ENCODE peak calls at places on chromosomes 7 and 10, in five cellular contexts. One of them, this sample, is unnamed.

GRCh38 chr10:14056545-14057332 is 274.0 kb downstream of the FRMD4A start:
- DNase-seq in MM.1S: no peak
- DNase-seq in HCT116: no peak
- DNase-seq in PC-3: no peak
- DNase-seq in neural progenitor cell: peak
- DNase-seq in this sample: peak

GRCh38 chr10:49310460-49310859 is 11.5 kb downstream of the C10orf71 start:
- DNase-seq in neural progenitor cell: no peak
- DNase-seq in HCT116: no peak
- DNase-seq in MM.1S: no peak
- DNase-seq in PC-3: peak
- DNase-seq in this sample: peak

GRCh38 chr7:136941815-136942214 is 73.4 kb downstream of the CHRM2 start:
- DNase-seq in PC-3: no peak
- DNase-seq in HCT116: no peak
- DNase-seq in MM.1S: peak
- DNase-seq in neural progenitor cell: no peak
- DNase-seq in this sample: no peak

GRCh38 chr7:24978837-24979469 is 1.0 kb downstream of the OSBPL3 start:
- DNase-seq in PC-3: peak
- DNase-seq in neural progenitor cell: peak
- DNase-seq in HCT116: no peak
- DNase-seq in MM.1S: no peak
- DNase-seq in this sample: no peak

GRCh38 chr7:13948019-13948781 is 41.3 kb downstream of the ETV1 start:
- DNase-seq in PC-3: no peak
- DNase-seq in neural progenitor cell: no peak
- DNase-seq in MM.1S: no peak
- DNase-seq in HCT116: no peak
- DNase-seq in this sample: no peak

GRCh38 chr7:22488643-22489462 is 11.1 kb downstream of the STEAP1B start:
- DNase-seq in MM.1S: peak
- DNase-seq in HCT116: peak
- DNase-seq in neural progenitor cell: peak
- DNase-seq in PC-3: peak
- DNase-seq in this sample: peak

GRCh38 chr7:23285657-23286646 is 13.2 kb upstream of the MALSU1 start:
- DNase-seq in MM.1S: no peak
- DNase-seq in PC-3: no peak
- DNase-seq in HCT116: no peak
- DNase-seq in neural progenitor cell: no peak
- DNase-seq in this sample: no peak

GRCh38 chr10:19843487-19843886 is 27.3 kb downstream of the PLXDC2 start:
- DNase-seq in neural progenitor cell: no peak
- DNase-seq in MM.1S: no peak
- DNase-seq in HCT116: no peak
- DNase-seq in PC-3: no peak
- DNase-seq in this sample: peak

GRCh38 chr10:88457680-88458079 is 125.4 kb downstream of the RNLS start:
- DNase-seq in neural progenitor cell: no peak
- DNase-seq in PC-3: no peak
- DNase-seq in MM.1S: no peak
- DNase-seq in HCT116: no peak
- DNase-seq in this sample: no peak

GRCh38 chr10:24718031-24718855 is 5.4 kb downstream of the ARHGAP21 start:
- DNase-seq in MM.1S: no peak
- DNase-seq in neural progenitor cell: no peak
- DNase-seq in HCT116: no peak
- DNase-seq in PC-3: peak
- DNase-seq in this sample: peak

GRCh38 chr10:1149793-1150637 is 93.8 kb downstream of the WDR37 start:
- DNase-seq in MM.1S: no peak
- DNase-seq in HCT116: no peak
- DNase-seq in neural progenitor cell: no peak
- DNase-seq in PC-3: no peak
- DNase-seq in this sample: no peak

GRCh38 chr7:42070068-42070467 is 166.9 kb downstream of the GLI3 start:
- DNase-seq in HCT116: no peak
- DNase-seq in PC-3: peak
- DNase-seq in MM.1S: no peak
- DNase-seq in neural progenitor cell: no peak
- DNase-seq in this sample: peak

GRCh38 chr10:119516381-119517234 is 25.9 kb downstream of the RGS10 start:
- DNase-seq in PC-3: peak
- DNase-seq in neural progenitor cell: no peak
- DNase-seq in MM.1S: peak
- DNase-seq in HCT116: no peak
- DNase-seq in this sample: no peak

GRCh38 chr7:30148951-30149459 is 14.2 kb downstream of the MTURN start:
- DNase-seq in PC-3: no peak
- DNase-seq in neural progenitor cell: no peak
- DNase-seq in MM.1S: no peak
- DNase-seq in HCT116: no peak
- DNase-seq in this sample: no peak

DNA sequence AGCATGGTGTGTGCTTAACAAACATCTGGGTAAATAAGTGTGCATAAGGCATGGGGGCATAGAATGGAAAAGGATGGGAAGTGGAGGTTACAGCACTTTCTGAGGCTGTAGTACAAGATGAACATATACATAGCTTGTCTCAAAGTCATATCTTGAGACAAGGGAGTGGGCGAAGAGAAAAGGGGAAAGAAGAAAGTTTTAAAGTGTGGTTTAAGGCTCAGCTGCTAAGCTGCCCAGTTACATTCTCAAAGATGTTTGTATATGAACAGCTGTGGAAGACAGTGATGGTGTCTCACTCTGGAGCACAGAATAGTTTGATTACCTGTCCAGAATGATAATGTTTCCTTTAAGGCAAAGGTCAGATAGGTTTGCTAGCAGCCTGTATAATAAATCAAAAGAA is 61.9 kb upstream of the LANCL2 start:
- DNase-seq in PC-3: no peak
- DNase-seq in HCT116: no peak
- DNase-seq in neural progenitor cell: no peak
- DNase-seq in MM.1S: no peak
- DNase-seq in this sample: no peak
- H3K9ac ChIP-seq in PC-3: no peak
- H3K9ac ChIP-seq in HCT116: no peak
- H3K9ac ChIP-seq in neural progenitor cell: no peak
- H3K9ac ChIP-seq in MM.1S: no peak
- H3K9ac ChIP-seq in this sample: no peak

DNA sequence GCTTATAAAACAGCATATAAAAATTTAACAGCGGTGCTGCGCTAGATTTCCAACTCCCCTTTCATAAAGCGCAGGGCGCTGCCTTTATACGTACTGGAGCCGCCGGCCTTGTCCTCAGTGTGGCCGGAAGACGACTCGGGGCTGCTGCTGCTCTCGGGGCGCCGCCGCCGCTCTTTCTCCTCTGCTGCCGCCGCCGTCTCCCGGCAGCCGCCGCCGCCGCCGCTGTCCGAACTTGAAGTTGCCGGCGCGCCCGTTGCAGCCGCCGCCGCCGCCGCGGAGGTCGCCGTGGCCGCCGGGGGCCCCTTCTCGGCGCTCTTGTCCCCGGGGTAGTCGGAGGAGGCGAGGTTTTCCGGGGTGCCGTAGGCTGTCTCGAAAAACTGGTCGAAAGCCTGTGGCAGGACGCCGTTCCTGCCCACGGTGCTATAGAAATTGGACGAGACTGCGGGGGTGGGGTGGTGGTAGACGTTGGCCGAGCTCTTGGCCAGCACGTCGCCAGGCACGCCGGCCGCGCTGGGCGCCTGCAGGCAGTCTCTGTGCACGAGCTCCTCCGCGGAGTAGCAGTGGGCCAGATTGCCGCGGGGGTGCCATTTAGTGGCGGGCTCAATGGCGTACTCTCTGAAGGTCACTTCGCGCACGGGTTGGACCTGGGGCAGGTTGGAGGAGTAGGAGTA is 555 bp downstream of the HOXA11 start:
- DNase-seq in PC-3: peak
- DNase-seq in HCT116: no peak
- DNase-seq in neural progenitor cell: peak
- DNase-seq in MM.1S: no peak
- DNase-seq in this sample: peak
- TF ChIP-seq EZH2 in PC-3: no peak
- TF ChIP-seq EZH2 in HCT116: no peak
- TF ChIP-seq EZH2 in neural progenitor cell: peak
- TF ChIP-seq EZH2 in MM.1S: no peak
- TF ChIP-seq EZH2 in this sample: no peak

GRCh38 chr7:106616692-106617052 is 44.3 kb downstream of the CCDC71L start:
- DNase-seq in MM.1S: no peak
- DNase-seq in neural progenitor cell: no peak
- DNase-seq in PC-3: no peak
- DNase-seq in HCT116: no peak
- DNase-seq in this sample: peak

GRCh38 chr7:106620034-106620433 is 40.9 kb downstream of the CCDC71L start:
- DNase-seq in neural progenitor cell: no peak
- DNase-seq in PC-3: no peak
- DNase-seq in HCT116: no peak
- DNase-seq in MM.1S: no peak
- DNase-seq in this sample: no peak

GRCh38 chr7:106617860-106618259 is 43.1 kb downstream of the CCDC71L start:
- DNase-seq in neural progenitor cell: no peak
- DNase-seq in HCT116: no peak
- DNase-seq in PC-3: no peak
- DNase-seq in MM.1S: no peak
- DNase-seq in this sample: no peak

GRCh38 chr7:106619213-106619612 is 41.7 kb downstream of the CCDC71L start:
- DNase-seq in neural progenitor cell: no peak
- DNase-seq in PC-3: no peak
- DNase-seq in HCT116: no peak
- DNase-seq in MM.1S: no peak
- DNase-seq in this sample: no peak

GRCh38 chr7:106618480-106618879 is 42.5 kb downstream of the CCDC71L start:
- DNase-seq in PC-3: peak
- DNase-seq in neural progenitor cell: no peak
- DNase-seq in HCT116: no peak
- DNase-seq in MM.1S: no peak
- DNase-seq in this sample: peak
- TF ChIP-seq EZH2phosphoT487 in PC-3: no peak
- TF ChIP-seq EZH2phosphoT487 in neural progenitor cell: no peak
- TF ChIP-seq EZH2phosphoT487 in HCT116: no peak
- TF ChIP-seq EZH2phosphoT487 in MM.1S: no peak
- TF ChIP-seq EZH2phosphoT487 in this sample: no peak

GRCh38 chr10:33236916-33237315 is 97.6 kb downstream of the NRP1 start:
- DNase-seq in neural progenitor cell: no peak
- DNase-seq in PC-3: no peak
- DNase-seq in MM.1S: no peak
- DNase-seq in HCT116: no peak
- DNase-seq in this sample: no peak

GRCh38 chr10:33234779-33235178 is 99.7 kb downstream of the NRP1 start:
- DNase-seq in HCT116: no peak
- DNase-seq in PC-3: no peak
- DNase-seq in MM.1S: no peak
- DNase-seq in neural progenitor cell: no peak
- DNase-seq in this sample: peak

GRCh38 chr10:33233635-33234034 is 100.8 kb downstream of the NRP1 start:
- DNase-seq in neural progenitor cell: no peak
- DNase-seq in HCT116: no peak
- DNase-seq in MM.1S: no peak
- DNase-seq in PC-3: no peak
- DNase-seq in this sample: peak

GRCh38 chr10:33235951-33236350 is 98.5 kb downstream of the NRP1 start:
- DNase-seq in PC-3: no peak
- DNase-seq in MM.1S: no peak
- DNase-seq in neural progenitor cell: no peak
- DNase-seq in HCT116: no peak
- DNase-seq in this sample: no peak

GRCh38 chr10:33235271-33235884 is 99.1 kb downstream of the NRP1 start:
- DNase-seq in MM.1S: no peak
- DNase-seq in neural progenitor cell: no peak
- DNase-seq in HCT116: no peak
- DNase-seq in PC-3: no peak
- DNase-seq in this sample: no peak
- H3K9ac ChIP-seq in MM.1S: no peak
- H3K9ac ChIP-seq in neural progenitor cell: no peak
- H3K9ac ChIP-seq in HCT116: no peak
- H3K9ac ChIP-seq in PC-3: no peak
- H3K9ac ChIP-seq in this sample: peak

GRCh38 chr7:1243964-1244416 is 11.3 kb downstream of the UNCX start:
- DNase-seq in PC-3: no peak
- DNase-seq in MM.1S: no peak
- DNase-seq in HCT116: no peak
- DNase-seq in neural progenitor cell: peak
- DNase-seq in this sample: no peak
- TF ChIP-seq EZH2 in PC-3: no peak
- TF ChIP-seq EZH2 in MM.1S: no peak
- TF ChIP-seq EZH2 in HCT116: no peak
- TF ChIP-seq EZH2 in neural progenitor cell: no peak
- TF ChIP-seq EZH2 in this sample: no peak

DNA sequence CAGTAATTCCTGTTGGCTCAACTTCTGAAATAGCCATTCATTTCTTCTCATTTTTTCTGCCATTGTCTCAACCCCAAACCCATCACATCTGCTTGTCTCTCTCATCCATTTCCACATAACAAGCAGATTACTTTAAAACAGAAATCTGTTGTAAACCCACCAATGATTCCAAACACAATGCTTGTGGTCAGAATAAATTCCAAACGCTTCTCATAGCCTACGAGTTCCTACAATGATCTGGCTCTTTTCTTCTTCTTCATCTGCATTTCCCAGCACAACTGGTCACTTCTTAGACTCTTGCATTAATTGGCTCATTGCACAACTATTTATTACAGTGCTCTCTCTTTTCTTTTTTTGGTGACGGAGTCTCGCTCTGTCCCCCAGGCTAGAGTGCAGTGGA is 364.1 kb downstream of the GATA3 start:
- DNase-seq in HCT116: no peak
- DNase-seq in neural progenitor cell: no peak
- DNase-seq in PC-3: no peak
- DNase-seq in MM.1S: no peak
- DNase-seq in this sample: peak
- TF ChIP-seq EZH2phosphoT487 in HCT116: no peak
- TF ChIP-seq EZH2phosphoT487 in neural progenitor cell: no peak
- TF ChIP-seq EZH2phosphoT487 in PC-3: no peak
- TF ChIP-seq EZH2phosphoT487 in MM.1S: no peak
- TF ChIP-seq EZH2phosphoT487 in this sample: no peak

DNA sequence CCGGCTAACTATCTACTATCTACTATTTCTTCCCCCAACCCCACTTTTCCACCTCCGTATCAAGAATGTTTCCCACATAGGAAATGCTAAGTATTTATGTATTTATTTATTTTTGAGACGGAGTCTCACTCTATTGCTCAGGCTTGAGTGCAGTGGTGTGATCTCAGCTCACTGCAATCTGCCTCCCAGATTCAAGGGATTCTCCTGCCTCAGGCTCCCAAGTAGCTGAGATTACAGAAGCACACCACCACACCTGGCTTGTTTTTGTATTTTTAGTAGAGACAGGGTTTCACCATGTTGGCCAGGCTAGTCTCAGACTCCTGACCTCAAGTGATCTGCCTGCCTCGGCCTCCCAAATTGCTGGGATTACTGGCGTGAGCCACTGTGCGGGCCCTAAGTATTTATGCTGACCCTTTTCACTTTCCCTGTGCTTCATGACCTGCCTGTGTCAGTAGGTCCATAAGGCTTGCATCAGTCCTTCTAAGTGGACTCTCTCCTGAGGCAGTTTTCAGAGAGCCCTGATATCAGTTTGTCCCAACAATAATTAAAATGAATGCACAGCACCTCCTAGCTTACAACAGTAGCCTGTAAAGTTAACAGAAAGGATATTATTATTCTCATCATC is 25.7 kb upstream of the FBXW4 start:
- DNase-seq in PC-3: no peak
- DNase-seq in HCT116: no peak
- DNase-seq in MM.1S: no peak
- DNase-seq in neural progenitor cell: no peak
- DNase-seq in this sample: no peak
- H3K9ac ChIP-seq in PC-3: no peak
- H3K9ac ChIP-seq in HCT116: no peak
- H3K9ac ChIP-seq in MM.1S: no peak
- H3K9ac ChIP-seq in neural progenitor cell: no peak
- H3K9ac ChIP-seq in this sample: no peak

GRCh38 chr7:156153590-156153989 is 341.3 kb upstream of the SHH start:
- DNase-seq in PC-3: no peak
- DNase-seq in neural progenitor cell: no peak
- DNase-seq in MM.1S: no peak
- DNase-seq in HCT116: no peak
- DNase-seq in this sample: no peak
- TF ChIP-seq EZH2 in PC-3: no peak
- TF ChIP-seq EZH2 in neural progenitor cell: no peak
- TF ChIP-seq EZH2 in MM.1S: no peak
- TF ChIP-seq EZH2 in HCT116: no peak
- TF ChIP-seq EZH2 in this sample: no peak